ENCODE peak calls at places on chromosomes 4 and X, in seven cellular contexts. V is foreskin fibroblast, R is thoracic aorta, N is HFF-Myc, D is Panc1, L is type B pancreatic cell, G is lower leg skin. U is an unnamed sample.

GRCh38 chr4:48343531-48343930 is 2.2 kb downstream of the SLAIN2 start:
- DNase-seq in V (no peak), R (no peak), N (no peak), D (no peak), L (no peak), G (no peak), U (no peak)

GRCh38 chr4:19689511-19689910 is 562.2 kb upstream of the SLIT2 start:
- DNase-seq in V (peak), R (no peak), N (no peak), D (no peak), L (no peak), G (no peak), U (no peak)

GRCh38 chr4:92334716-92335350 is 31.1 kb downstream of the GRID2 start:
- DNase-seq in V (no peak), R (no peak), N (no peak), D (no peak), L (no peak), G (no peak), U (no peak)

GRCh38 chr4:36399762-36400353 is 118.4 kb downstream of the DTHD1 start:
- DNase-seq in V (no peak), R (no peak), N (no peak), D (peak), L (no peak), G (no peak), U (peak)

GRCh38 chr4:10089346-10089745 is 27.3 kb downstream of the WDR1 start:
- DNase-seq in V (no peak), R (no peak), N (no peak), D (no peak), L (no peak), G (no peak), U (no peak)

GRCh38 chr4:108749119-108749518 is 13.7 kb downstream of the ETNPPL start:
- DNase-seq in V (no peak), R (no peak), N (no peak), D (no peak), L (no peak), G (no peak), U (no peak)

GRCh38 chrX:103585421-103586313 is at the start of gene TCEAL4:
- DNase-seq in V (no peak), R (no peak), N (no peak), D (no peak), L (no peak), G (peak), U (no peak)

GRCh38 chrX:9498236-9498635 is 33.4 kb downstream of the TBL1X start:
- DNase-seq in V (no peak), R (no peak), N (no peak), D (no peak), L (no peak), G (no peak), U (no peak)

GRCh38 chr4:122334828-122335227 is 44.0 kb upstream of the ADAD1 start:
- DNase-seq in V (no peak), R (no peak), N (no peak), D (no peak), L (no peak), G (no peak), U (no peak)

GRCh38 chrX:32673193-32673592 is 538.2 kb downstream of the DMD start:
- DNase-seq in V (no peak), R (no peak), N (no peak), D (peak), L (no peak), G (no peak), U (no peak)

GRCh38 chrX:129529685-129530281 is 6.5 kb upstream of the SMARCA1 start:
- DNase-seq in V (no peak), R (no peak), N (no peak), D (no peak), L (no peak), G (no peak), U (no peak)

GRCh38 chr4:3426465-3427133 is 15.2 kb upstream of the HGFAC start:
- DNase-seq in V (no peak), R (no peak), N (no peak), D (no peak), L (no peak), G (no peak), U (no peak)

GRCh38 chr4:95528388-95528787 is 20.4 kb downstream of the UNC5C start:
- DNase-seq in V (no peak), R (no peak), N (no peak), D (no peak), L (no peak), G (no peak), U (no peak)

GRCh38 chr4:118586357-118586790 is 98.8 kb upstream of the METTL14 start:
- DNase-seq in V (no peak), R (no peak), N (no peak), D (no peak), L (no peak), G (no peak), U (no peak)

GRCh38 chr4:3869661-3870566 is 103.7 kb downstream of the ADRA2C start:
- DNase-seq in V (no peak), R (no peak), N (no peak), D (no peak), L (no peak), G (no peak), U (no peak)

GRCh38 chr4:94486372-94486801 is 34.6 kb downstream of the PDLIM5 start:
- DNase-seq in V (peak), R (no peak), N (no peak), D (no peak), L (no peak), G (no peak), U (no peak)

GRCh38 chr4:170109586-170110289 is 20.0 kb upstream of the AADAT start:
- DNase-seq in V (peak), R (no peak), N (peak), D (no peak), L (no peak), G (no peak), U (no peak)

GRCh38 chrX:7606253-7606652 is 236.7 kb upstream of the VCX start:
- DNase-seq in V (no peak), R (no peak), N (no peak), D (no peak), L (no peak), G (no peak), U (no peak)

GRCh38 chr4:152992027-152992426 is 55.9 kb downstream of the FHDC1 start:
- DNase-seq in V (no peak), R (no peak), N (no peak), D (no peak), L (no peak), G (no peak), U (no peak)

GRCh38 chrX:133813991-133814390 is 171.4 kb downstream of the GPC3 start:
- DNase-seq in V (no peak), R (no peak), N (no peak), D (no peak), L (no peak), G (no peak), U (no peak)

GRCh38 chrX:56786889-56787733 is 58.1 kb downstream of the NBDY start:
- DNase-seq in V (no peak), R (no peak), N (no peak), D (no peak), L (no peak), G (peak), U (no peak)

GRCh38 chrX:101691823-101692222 is 32.2 kb upstream of the ARMCX2 start:
- DNase-seq in V (no peak), R (no peak), N (no peak), D (no peak), L (no peak), G (no peak), U (no peak)

GRCh38 chr4:33914386-33914785 is 2329.9 kb downstream of the ARAP2 start:
- DNase-seq in V (no peak), R (no peak), N (no peak), D (no peak), L (no peak), G (no peak), U (no peak)

GRCh38 chrX:140918398-140919043 is 83.9 kb upstream of the SPANXB1 start:
- DNase-seq in V (peak), R (no peak), N (peak), D (peak), L (no peak), G (no peak), U (peak)

GRCh38 chr4:138775890-138776289 is 239.7 kb upstream of the NOCT start:
- DNase-seq in V (no peak), R (no peak), N (no peak), D (no peak), L (no peak), G (no peak), U (no peak)

GRCh38 chr4:83285022-83285387 is 407 bp upstream of the COQ2 start:
- DNase-seq in V (peak), R (no peak), N (no peak), D (no peak), L (no peak), G (no peak), U (no peak)

GRCh38 chr4:152778656-152779512 is 646 bp downstream of the TIGD4 start:
- DNase-seq in V (no peak), R (no peak), N (no peak), D (no peak), L (no peak), G (peak), U (peak)

GRCh38 chr4:86946868-86947493 is 12.2 kb downstream of the AFF1 start:
- DNase-seq in V (no peak), R (no peak), N (no peak), D (no peak), L (no peak), G (no peak), U (no peak)

GRCh38 chr4:8699479-8700145 is 107.0 kb downstream of the CPZ start:
- DNase-seq in V (no peak), R (no peak), N (no peak), D (no peak), L (peak), G (peak), U (no peak)

GRCh38 chrX:35150642-35151239 is 208.1 kb downstream of the FAM47B start:
- DNase-seq in V (no peak), R (no peak), N (no peak), D (no peak), L (no peak), G (no peak), U (no peak)

DNA sequence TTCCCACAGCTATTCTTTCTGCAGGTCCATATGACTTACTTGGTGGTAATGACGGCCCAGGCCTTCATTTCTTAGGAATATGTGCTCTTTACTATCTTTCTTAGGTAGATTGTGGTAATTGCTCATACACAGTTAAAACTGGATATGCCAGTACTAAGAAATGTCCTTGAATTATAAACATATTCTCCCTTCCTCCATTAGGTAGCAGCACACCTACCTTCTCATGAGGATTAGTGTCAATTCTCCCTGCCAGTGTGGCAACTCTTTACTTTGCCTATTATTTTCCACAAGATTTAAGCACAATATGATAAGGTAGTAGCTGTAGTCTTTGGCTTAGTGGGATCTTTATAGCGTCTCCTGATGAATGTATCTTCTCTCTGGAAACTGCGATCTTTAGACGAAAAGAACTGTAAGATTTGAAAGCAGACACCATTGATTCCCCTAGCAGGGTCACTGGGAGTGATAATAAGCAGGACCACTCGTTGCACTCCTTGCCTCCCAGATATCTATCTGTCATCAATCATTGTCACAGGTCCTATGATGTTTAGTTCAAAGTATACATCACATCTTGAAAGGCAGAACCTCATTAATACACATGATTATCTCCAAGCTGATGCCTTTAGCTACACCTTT is 1240.7 kb downstream of the C4orf33 start:
- DNase-seq in V (peak), R (no peak), N (no peak), D (no peak), L (no peak), G (no peak), U (no peak)
- TF ChIP-seq CTCF in V (peak), R (no peak), N (peak), D (peak), L (peak), G (no peak), U (peak)

GRCh38 chrX:13614154-13614553 is 38.8 kb upstream of the TCEANC start:
- DNase-seq in V (no peak), R (no peak), N (no peak), D (no peak), L (no peak), G (no peak), U (no peak)
- TF ChIP-seq CTCF in V (no peak), R (no peak), N (no peak), D (no peak), L (no peak), G (no peak), U (no peak)

GRCh38 chr4:188130355-188130754 is 8.9 kb upstream of the TRIML1 start:
- DNase-seq in V (no peak), R (no peak), N (no peak), D (no peak), L (no peak), G (no peak), U (no peak)
- TF ChIP-seq CTCF in V (peak), R (no peak), N (no peak), D (peak), L (no peak), G (no peak), U (no peak)

GRCh38 chr4:161206528-161207080 is 957.2 kb downstream of the FSTL5 start:
- DNase-seq in V (no peak), R (no peak), N (no peak), D (no peak), L (no peak), G (no peak), U (no peak)

GRCh38 chr4:161203865-161204264 is 959.9 kb downstream of the FSTL5 start:
- DNase-seq in V (no peak), R (no peak), N (no peak), D (no peak), L (no peak), G (no peak), U (no peak)

GRCh38 chr4:161208564-161208963 is 955.2 kb downstream of the FSTL5 start:
- DNase-seq in V (no peak), R (no peak), N (no peak), D (no peak), L (no peak), G (no peak), U (no peak)
- TF ChIP-seq CTCF in V (no peak), R (no peak), N (no peak), D (no peak), L (no peak), G (no peak), U (no peak)

GRCh38 chr4:187782425-187782824 is 213.1 kb upstream of the ZFP42 start:
- DNase-seq in V (no peak), R (no peak), N (no peak), D (no peak), L (no peak), G (no peak), U (no peak)

GRCh38 chr4:187789078-187789477 is 206.5 kb upstream of the ZFP42 start:
- DNase-seq in V (no peak), R (no peak), N (no peak), D (no peak), L (no peak), G (no peak), U (no peak)

DNA sequence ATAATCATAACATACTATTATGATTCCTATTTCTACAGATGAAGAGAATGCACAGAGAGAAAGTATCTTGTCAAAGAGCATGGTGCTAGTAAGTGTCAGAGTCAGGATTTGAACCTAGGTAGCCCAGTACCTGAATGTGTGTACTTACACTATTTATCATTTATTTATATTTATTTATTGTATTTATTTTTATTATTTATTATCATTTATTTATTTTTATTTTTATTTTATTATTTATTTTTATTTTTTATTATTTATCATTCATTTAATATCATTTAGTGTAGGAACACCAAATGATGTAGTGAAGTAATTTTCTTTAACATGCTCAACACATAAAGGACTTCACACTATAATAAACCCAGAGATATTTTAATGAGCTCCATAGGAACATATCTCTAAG is 209.4 kb upstream of the ZFP42 start:
- DNase-seq in V (no peak), R (no peak), N (no peak), D (no peak), L (no peak), G (no peak), U (no peak)
- TF ChIP-seq CTCF in V (no peak), R (no peak), N (no peak), D (no peak), L (no peak), G (no peak), U (no peak)

GRCh38 chrX:100611951-100612350 is 24.7 kb downstream of the TSPAN6 start:
- DNase-seq in V (no peak), R (no peak), N (no peak), D (no peak), L (no peak), G (no peak), U (no peak)

GRCh38 chrX:100609591-100609990 is 24.9 kb downstream of the TNMD start:
- DNase-seq in V (no peak), R (no peak), N (no peak), D (no peak), L (no peak), G (no peak), U (no peak)

GRCh38 chrX:100600769-100601168 is 16.0 kb downstream of the TNMD start:
- DNase-seq in V (no peak), R (no peak), N (no peak), D (no peak), L (no peak), G (no peak), U (no peak)

DNA sequence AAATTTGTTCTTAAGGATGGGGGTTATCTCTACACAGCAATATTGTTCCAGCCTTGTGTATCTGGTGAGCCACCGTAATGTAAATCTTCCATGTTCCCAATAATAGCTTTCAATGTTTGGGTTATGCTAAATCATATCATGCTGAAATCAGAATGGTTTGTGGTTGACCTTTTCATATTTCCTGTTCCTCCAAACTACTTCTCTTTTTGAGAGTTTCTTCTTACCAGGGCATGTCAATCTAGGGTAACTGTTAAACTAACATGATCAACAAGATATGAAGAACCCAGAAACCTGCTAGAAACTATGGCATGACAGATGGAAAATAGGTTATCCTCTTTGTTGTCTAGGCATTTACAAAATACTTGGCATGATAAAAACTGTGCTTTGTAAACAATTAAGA is 22.0 kb downstream of the TNMD start:
- DNase-seq in V (no peak), R (no peak), N (no peak), D (no peak), L (no peak), G (no peak), U (no peak)
- TF ChIP-seq CTCF in V (no peak), R (no peak), N (no peak), D (no peak), L (no peak), G (no peak), U (no peak)

DNA sequence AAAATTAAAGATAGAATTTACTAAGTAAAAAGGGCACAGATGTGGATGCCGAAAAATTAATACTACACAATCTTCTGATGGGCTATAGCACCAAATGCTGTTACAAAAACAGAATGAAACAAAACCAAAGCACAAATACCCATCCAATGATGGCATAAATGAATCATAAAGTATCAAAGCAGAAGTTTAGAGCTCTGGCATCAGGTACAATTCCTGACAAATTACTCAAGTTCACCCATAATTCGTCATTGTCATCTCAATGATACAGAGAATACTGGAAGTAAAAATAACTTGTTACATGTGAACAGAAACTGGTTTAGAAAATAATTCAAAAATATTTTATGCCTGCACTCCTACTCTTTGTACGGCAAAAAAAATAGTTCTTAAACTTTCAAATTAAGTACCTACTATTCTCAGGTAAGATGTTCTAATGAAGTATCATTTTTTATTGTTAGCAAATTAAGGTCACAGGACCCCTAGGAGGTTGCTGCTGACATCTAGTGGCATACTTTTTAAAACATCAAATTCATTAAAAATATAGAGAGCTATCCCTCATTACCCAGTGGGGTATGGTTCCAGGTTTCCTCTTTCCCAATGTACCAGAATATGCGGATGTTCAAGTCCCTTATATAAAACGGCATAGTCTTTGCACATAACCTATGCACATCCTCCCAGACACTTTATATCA is 126.1 kb downstream of the INPP4B start:
- DNase-seq in V (peak), R (no peak), N (no peak), D (no peak), L (no peak), G (no peak), U (no peak)
- TF ChIP-seq CTCF in V (peak), R (peak), N (peak), D (peak), L (peak), G (no peak), U (peak)

DNA sequence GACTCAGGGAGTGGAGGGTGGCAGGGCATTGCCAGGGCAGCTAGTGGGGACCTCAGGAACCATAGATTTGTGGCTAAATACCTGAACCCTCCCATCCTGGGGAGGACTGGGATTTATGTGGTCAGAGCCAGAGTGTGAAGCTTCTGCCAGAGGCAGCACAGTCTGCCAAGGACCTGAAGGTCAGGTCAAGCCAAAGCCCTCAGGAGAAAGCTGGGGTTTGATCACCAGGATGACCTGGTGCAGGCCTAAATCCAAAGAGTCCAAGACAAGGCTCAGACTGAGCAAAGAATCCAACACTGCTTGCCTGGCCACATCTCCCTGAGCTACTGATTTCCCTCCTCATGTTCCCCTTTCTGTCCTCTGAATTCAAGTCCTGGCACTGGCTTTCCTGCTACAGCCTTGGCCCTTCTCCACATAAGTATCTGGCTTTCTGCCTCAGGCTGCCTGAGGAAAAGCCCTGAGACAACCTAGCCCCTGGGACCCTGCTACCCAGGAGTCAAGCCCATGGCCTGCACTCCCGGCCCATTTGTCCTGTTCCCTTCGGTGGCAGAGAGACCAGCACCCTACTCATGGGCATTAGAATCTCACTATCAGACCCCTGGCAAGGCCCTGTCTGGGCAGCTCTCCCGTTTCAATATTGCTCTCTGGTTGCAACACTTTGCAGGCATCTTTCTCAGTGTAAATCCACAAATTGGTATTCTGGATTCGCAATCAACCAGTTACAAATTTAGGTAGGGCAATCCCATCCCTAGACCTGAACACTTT is 39.3 kb upstream of the SLC25A43 start:
- DNase-seq in V (no peak), R (no peak), N (no peak), D (no peak), L (no peak), G (no peak), U (no peak)
- TF ChIP-seq CTCF in V (no peak), R (no peak), N (no peak), D (no peak), L (no peak), G (no peak), U (no peak)

U was measured in neural crest cell.